ENCODE peak calls at places on chromosomes 2 and 18, in four cellular contexts. E, R, O and Z are unnamed samples.

GRCh38 chr2:237053066-237053465 is 32.6 kb upstream of the COPS8 start:
- DNase-seq in E (no peak), O (no peak), R (no peak), Z (no peak)

GRCh38 chr2:72457801-72458516 is 310.3 kb upstream of the CYP26B1 start:
- DNase-seq in R (no peak), E (no peak), O (no peak), Z (no peak)

GRCh38 chr2:202140522-202141292 is 67.7 kb downstream of the KIAA2012 start:
- DNase-seq in R (no peak), O (no peak), E (no peak), Z (no peak)

GRCh38 chr2:237474931-237475703 is 11.9 kb upstream of the MLPH start:
- DNase-seq in O (peak), R (peak), E (peak), Z (peak)

GRCh38 chr18:59416818-59417217 is 57.8 kb upstream of the LMAN1 start:
- DNase-seq in R (no peak), O (no peak), E (no peak), Z (no peak)

GRCh38 chr2:202373490-202373889 is 2.6 kb upstream of the BMPR2 start:
- DNase-seq in O (no peak), R (no peak), E (no peak), Z (no peak)

GRCh38 chr2:54122171-54122935 is 6.9 kb downstream of the ACYP2 start:
- DNase-seq in E (no peak), O (no peak), R (no peak), Z (no peak)

GRCh38 chr2:27752551-27753237 is 18.8 kb upstream of the MRPL33 start:
- DNase-seq in E (no peak), O (no peak), R (no peak), Z (no peak)

GRCh38 chr2:60468390-60469085 is 84.9 kb downstream of the BCL11A start:
- DNase-seq in O (no peak), E (no peak), R (no peak), Z (no peak)

GRCh38 chr18:56001576-56001975 is 413.6 kb upstream of the TCF4 start:
- DNase-seq in O (no peak), E (no peak), R (no peak), Z (no peak)

GRCh38 chr2:8457092-8457481 is 224.8 kb upstream of the ID2 start:
- DNase-seq in R (no peak), E (no peak), O (peak), Z (peak)

GRCh38 chr2:57105694-57106093 is 921.9 kb downstream of the CCDC85A start:
- DNase-seq in E (no peak), R (no peak), O (no peak), Z (no peak)

GRCh38 chr2:23530121-23530908 is 145.3 kb downstream of the KLHL29 start:
- DNase-seq in O (no peak), R (no peak), E (no peak), Z (no peak)

DNA sequence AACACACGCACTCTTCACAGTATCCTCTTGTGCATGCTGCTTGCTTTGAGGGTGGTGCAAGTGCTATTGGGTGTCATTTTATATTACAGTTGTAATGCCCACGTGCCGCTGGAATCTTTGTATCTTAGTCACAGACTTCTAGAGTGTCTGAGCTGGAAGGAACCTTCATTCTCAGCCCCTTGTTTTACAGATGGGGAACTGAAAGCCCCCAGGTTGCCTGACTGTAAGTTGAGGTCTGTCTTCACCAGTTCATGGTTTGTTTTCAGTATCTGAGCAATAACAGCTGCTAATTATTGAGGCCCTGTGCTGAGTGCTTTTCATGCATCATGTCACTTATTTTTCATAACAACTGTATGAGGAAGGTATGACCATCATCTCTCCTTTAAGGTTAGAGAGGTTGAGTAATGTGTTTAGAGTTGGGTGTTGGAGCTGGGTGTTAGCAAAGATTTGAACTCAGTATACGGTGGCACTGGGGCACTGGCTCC is 77.0 kb downstream of the PRKCE start:
- DNase-seq in R (no peak), O (no peak), E (no peak), Z (no peak)
- H3K4me3 ChIP-seq in R (no peak), O (no peak), E (no peak), Z (no peak)

GRCh38 chr2:112187805-112188596 is 49.8 kb downstream of the FBLN7 start:
- DNase-seq in R (no peak), O (no peak), E (no peak), Z (no peak)
- TF ChIP-seq POLR2A in R (no peak), O (no peak), E (no peak), Z (no peak)

DNA sequence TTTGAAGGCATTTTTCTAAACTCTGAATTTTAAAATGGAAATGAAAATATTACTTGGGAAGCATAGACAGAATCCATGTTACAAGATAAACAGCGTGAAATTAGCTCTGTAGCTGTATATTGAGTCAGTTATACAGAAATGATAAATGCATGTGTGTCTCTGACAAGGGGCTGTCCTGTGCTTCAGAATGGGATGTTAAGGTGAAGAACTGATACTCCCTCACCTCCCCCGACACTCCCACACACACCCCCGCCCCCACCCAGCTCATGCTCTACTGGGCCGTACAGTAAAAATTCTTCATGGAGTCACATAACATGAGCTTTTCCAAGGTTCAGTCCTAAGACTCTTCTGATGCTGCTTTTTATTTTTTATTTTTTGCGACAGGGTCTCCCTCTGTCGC is 868 bp upstream of the THUMPD2 start:
- DNase-seq in O (no peak), E (no peak), R (no peak), Z (no peak)
- H3K27ac ChIP-seq in O (peak), E (no peak), R (peak), Z (peak)

DNA sequence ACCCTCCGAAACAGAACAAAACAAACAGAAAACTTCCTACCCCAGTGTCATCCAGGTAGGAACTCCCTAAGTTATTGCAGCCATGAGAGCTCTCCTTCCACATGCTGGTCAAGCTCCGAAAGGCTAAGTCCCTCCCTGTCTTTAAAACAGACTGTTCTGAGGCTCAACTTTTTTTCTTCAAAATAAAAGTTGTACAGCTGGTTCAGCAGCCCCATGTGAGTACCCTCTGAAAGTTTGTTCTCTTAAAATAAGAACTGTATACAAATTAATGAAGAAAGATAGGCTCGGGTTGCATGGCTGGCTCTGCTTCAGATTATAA is at the start of gene PDE1A:
- DNase-seq in O (no peak), E (no peak), R (peak), Z (no peak)
- H3K4me3 ChIP-seq in O (peak), E (no peak), R (peak), Z (peak)

GRCh38 chr18:10530852-10531251 is 5.0 kb downstream of the NAPG start:
- DNase-seq in R (no peak), E (no peak), O (no peak), Z (no peak)

GRCh38 chr18:10537765-10538164 is 11.9 kb downstream of the NAPG start:
- DNase-seq in R (no peak), E (no peak), O (no peak), Z (no peak)

GRCh38 chr18:10533111-10533510 is 7.3 kb downstream of the NAPG start:
- DNase-seq in R (no peak), O (no peak), E (no peak), Z (no peak)

GRCh38 chr18:10536270-10536669 is 10.4 kb downstream of the NAPG start:
- DNase-seq in R (no peak), E (no peak), O (no peak), Z (no peak)
- TF ChIP-seq POLR2A in R (no peak), E (no peak), O (no peak), Z (no peak)

GRCh38 chr2:47082976-47083375 is 72.1 kb downstream of the STPG4 start:
- DNase-seq in O (no peak), R (no peak), E (no peak), Z (peak)

GRCh38 chr2:47083886-47084682 is 71.0 kb downstream of the STPG4 start:
- DNase-seq in E (no peak), R (peak), O (peak), Z (peak)

GRCh38 chr2:47080888-47081301 is 74.2 kb downstream of the STPG4 start:
- DNase-seq in O (peak), R (no peak), E (no peak), Z (peak)

GRCh38 chr2:47086054-47086471 is 69.0 kb downstream of the STPG4 start:
- DNase-seq in O (no peak), E (no peak), R (peak), Z (peak)

GRCh38 chr2:47083485-47083884 is 71.6 kb downstream of the STPG4 start:
- DNase-seq in E (no peak), R (no peak), O (no peak), Z (peak)
- H3K27ac ChIP-seq in E (peak), R (peak), O (no peak), Z (peak)